ENCODE peak calls at places on chromosomes 2 and 18, in six cellular contexts. O is upper lobe of left lung, I is HCT116, V is K562, A is prostate gland, S is stomach. W is an unnamed sample.

GRCh38 chr2:36741188-36741587 is 44.7 kb downstream of the VIT start:
- DNase-seq in O (no peak), I (no peak), V (no peak), A (no peak), S (no peak), W (no peak)

GRCh38 chr2:74507926-74508520 is 528 bp upstream of the PCGF1 start:
- DNase-seq in O (peak; percentile 82), I (no peak), V (peak; percentile 68), A (no peak), S (no peak), W (peak; percentile 37)

GRCh38 chr2:222859786-222860726 is 780 bp upstream of the ACSL3 start:
- DNase-seq in O (no peak), I (no peak), V (peak; percentile 52), A (peak; percentile 54), S (peak; percentile 68), W (peak; percentile 68)

GRCh38 chr2:28355521-28356094 is 37.0 kb upstream of the FOSL2 start:
- DNase-seq in O (no peak), I (no peak), V (peak; percentile 98), A (no peak), S (peak; percentile 92), W (no peak)

GRCh38 chr2:120382541-120383144 is 36.7 kb downstream of the INHBB start:
- DNase-seq in O (no peak), I (no peak), V (no peak), A (no peak), S (no peak), W (no peak)

GRCh38 chr2:238313289-238313990 is 6.9 kb upstream of the TRAF3IP1 start:
- DNase-seq in O (no peak), I (no peak), V (no peak), A (no peak), S (no peak), W (no peak)

GRCh38 chr2:64931536-64932326 is 57.5 kb upstream of the SLC1A4 start:
- DNase-seq in O (no peak), I (no peak), V (no peak), A (no peak), S (no peak), W (no peak)

GRCh38 chr2:33426666-33427231 is 49.7 kb upstream of the RASGRP3 start:
- DNase-seq in O (no peak), I (no peak), V (peak; percentile 52), A (no peak), S (peak; percentile 61), W (no peak)

GRCh38 chr2:155309483-155309882 is 611.0 kb downstream of the KCNJ3 start:
- DNase-seq in O (no peak), I (no peak), V (no peak), A (no peak), S (no peak), W (no peak)

GRCh38 chr2:70399046-70399445 is 97.2 kb upstream of the FAM136A start:
- DNase-seq in O (no peak), I (no peak), V (no peak), A (no peak), S (no peak), W (no peak)

GRCh38 chr2:224952942-224953657 is 89.2 kb downstream of the DOCK10 start:
- DNase-seq in O (no peak), I (no peak), V (no peak), A (no peak), S (no peak), W (no peak)

GRCh38 chr18:78073275-78073674 is 823.6 kb downstream of the GALR1 start:
- DNase-seq in O (no peak), I (no peak), V (peak; percentile 7), A (no peak), S (no peak), W (no peak)

GRCh38 chr2:44805391-44805790 is 136.1 kb upstream of the SIX3 start:
- DNase-seq in O (no peak), I (no peak), V (no peak), A (no peak), S (no peak), W (no peak)

GRCh38 chr2:3223080-3223923 is 154.3 kb downstream of the EIPR1 start:
- DNase-seq in O (no peak), I (no peak), V (no peak), A (no peak), S (no peak), W (no peak)

DNA sequence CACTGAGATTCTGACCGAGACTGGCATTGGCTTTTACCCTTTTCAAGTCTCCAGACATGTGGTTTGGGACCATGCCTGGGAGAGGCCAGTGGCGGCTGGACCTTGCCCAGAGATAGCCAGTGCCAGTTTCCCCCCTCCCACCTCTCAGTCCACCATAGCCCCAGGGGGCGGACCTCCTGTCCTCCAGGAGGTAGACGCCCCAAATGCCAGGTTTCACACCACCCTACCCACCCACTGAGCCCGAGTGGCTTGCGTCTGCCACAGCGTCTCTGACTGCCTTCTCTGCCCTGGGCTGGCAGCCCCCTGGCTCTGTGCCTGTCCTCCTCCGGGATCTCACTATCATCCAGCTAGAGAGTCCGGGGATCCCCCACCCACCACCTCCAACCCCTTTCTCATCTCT is 47.8 kb downstream of the INPP5D start:
- DNase-seq in O (peak; percentile 33), I (no peak), V (no peak), A (no peak), S (no peak), W (no peak)
- TF ChIP-seq POLR2AphosphoS5 in O (no peak), I (no peak), V (no peak), A (no peak), S (no peak), W (no peak)

DNA sequence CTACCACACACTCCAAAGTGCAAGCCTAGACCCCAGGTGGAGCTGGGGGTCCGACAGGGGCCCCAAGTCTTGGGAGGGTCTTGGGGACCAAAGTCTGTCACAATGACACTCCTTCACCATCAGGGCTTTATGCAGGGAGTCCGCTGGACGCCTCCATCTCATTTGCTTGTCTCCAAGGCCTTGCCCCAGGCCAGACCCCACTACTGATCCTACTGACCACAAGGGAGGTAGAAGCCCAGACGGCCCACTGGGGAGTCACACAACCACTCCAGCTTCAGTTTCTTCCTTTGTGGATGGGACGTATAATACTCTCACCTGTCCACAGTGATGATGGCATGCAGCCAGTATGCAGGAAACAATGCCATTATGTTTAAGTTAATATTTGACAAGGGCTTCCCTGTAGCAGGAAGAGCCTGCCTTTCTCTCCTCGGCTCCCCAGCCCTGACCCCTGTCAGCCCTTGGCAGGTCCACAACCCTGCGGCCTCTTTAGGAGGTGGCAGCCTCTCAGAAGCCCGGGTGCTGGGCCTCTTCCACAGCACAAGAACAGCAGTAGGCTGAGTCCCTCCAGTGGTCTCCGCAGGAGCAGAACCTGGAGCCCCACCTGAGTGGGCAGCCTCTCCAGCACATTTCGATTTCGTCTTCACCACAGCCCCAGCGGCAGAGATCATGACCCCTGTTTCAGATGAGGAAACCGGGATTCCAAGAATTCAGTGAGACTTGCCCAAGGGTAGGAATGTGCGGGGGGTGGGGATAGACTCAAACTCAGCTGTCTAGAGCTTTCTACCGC is 6.5 kb downstream of the BIN1 start:
- DNase-seq in O (no peak), I (no peak), V (no peak), A (no peak), S (peak; percentile 85), W (no peak)
- TF ChIP-seq POLR2A in O (no peak), I (no peak), V (no peak), A (no peak), S (no peak), W (no peak)

GRCh38 chr2:188986839-188987238 is 12.7 kb downstream of the COL3A1 start:
- DNase-seq in O (no peak), I (no peak), V (no peak), A (no peak), S (no peak), W (no peak)
- TF ChIP-seq POLR2AphosphoS5 in O (no peak), I (no peak), V (no peak), A (no peak), S (no peak), W (no peak)

GRCh38 chr2:20425884-20426283 is 21.0 kb upstream of the RHOB start:
- DNase-seq in O (no peak), I (no peak), V (no peak), A (no peak), S (no peak), W (no peak)

GRCh38 chr2:20423376-20423775 is 23.5 kb upstream of the RHOB start:
- DNase-seq in O (no peak), I (no peak), V (no peak), A (no peak), S (no peak), W (no peak)

GRCh38 chr2:20423847-20424246 is 23.0 kb upstream of the RHOB start:
- DNase-seq in O (no peak), I (no peak), V (no peak), A (no peak), S (no peak), W (no peak)

GRCh38 chr2:20425371-20425881 is 21.4 kb upstream of the RHOB start:
- DNase-seq in O (no peak), I (no peak), V (no peak), A (no peak), S (no peak), W (no peak)

GRCh38 chr2:20424300-20425290 is 22.3 kb upstream of the RHOB start:
- DNase-seq in O (no peak), I (no peak), V (peak; percentile 57), A (no peak), S (peak; percentile 46), W (no peak)
- TF ChIP-seq POLR2A in O (no peak), I (no peak), V (no peak), A (no peak), S (no peak), W (no peak)

GRCh38 chr2:101737478-101738240 is 40.2 kb downstream of the MAP4K4 start:
- DNase-seq in O (no peak), I (no peak), V (no peak), A (no peak), S (no peak), W (no peak)

GRCh38 chr2:101734511-101735165 is 37.1 kb downstream of the MAP4K4 start:
- DNase-seq in O (no peak), I (no peak), V (no peak), A (no peak), S (no peak), W (no peak)

GRCh38 chr2:101736861-101737291 is 39.4 kb downstream of the MAP4K4 start:
- DNase-seq in O (no peak), I (no peak), V (no peak), A (no peak), S (no peak), W (no peak)

GRCh38 chr2:101735166-101735533 is 37.6 kb downstream of the MAP4K4 start:
- DNase-seq in O (no peak), I (no peak), V (no peak), A (no peak), S (no peak), W (no peak)

GRCh38 chr2:101736233-101736632 is 38.7 kb downstream of the MAP4K4 start:
- DNase-seq in O (no peak), I (no peak), V (no peak), A (no peak), S (no peak), W (no peak)
- TF ChIP-seq POLR2AphosphoS5 in O (no peak), I (no peak), V (no peak), A (no peak), S (no peak), W (no peak)

W was measured in breast epithelium.